ENCODE peak calls at places on chromosomes 16 and 17, in six cellular contexts. A, L, Y, B, J and X are unnamed samples.

GRCh38 chr17:62727916-62728672 is 80.0 kb downstream of the MARCHF10 start:
- DNase-seq in A (no peak), J (no peak), Y (no peak), L (no peak), B (no peak), X (no peak)

GRCh38 chr16:14071576-14072271 is 605 bp downstream of the MRTFB start:
- DNase-seq in J (peak; percentile 13), Y (no peak), B (no peak), A (peak; percentile 38), L (no peak), X (no peak)

GRCh38 chr16:89711601-89712475 is 8.9 kb downstream of the VPS9D1 start:
- DNase-seq in J (peak; percentile 30), L (peak; percentile 71), A (peak; percentile 40), Y (no peak), B (no peak), X (no peak)

GRCh38 chr16:4316732-4317461 is 1.0 kb downstream of the GLIS2 start:
- DNase-seq in L (no peak), B (no peak), J (no peak), A (peak; percentile 88), Y (no peak), X (no peak)

GRCh38 chr16:69037373-69038160 is 67.9 kb upstream of the HAS3 start:
- DNase-seq in L (no peak), J (no peak), Y (no peak), A (no peak), B (no peak), X (no peak)

GRCh38 chr17:64441772-64442549 is 7.0 kb upstream of the MILR1 start:
- DNase-seq in B (peak; percentile 50), J (peak; percentile 40), Y (no peak), A (peak; percentile 65), L (no peak), X (no peak)

GRCh38 chr16:81384006-81384405 is 60.6 kb upstream of the CMIP start:
- DNase-seq in A (no peak), B (no peak), J (peak; percentile 53), L (no peak), Y (no peak), X (no peak)

GRCh38 chr16:75433732-75434413 is 570 bp upstream of the CFDP1 start:
- DNase-seq in L (peak; percentile 72), J (peak; percentile 95), Y (peak; percentile 92), A (peak; percentile 77), B (peak; percentile 88), X (peak; percentile 70)

GRCh38 chr17:64148699-64149098 is 18.8 kb upstream of the ERN1 start:
- DNase-seq in B (no peak), L (no peak), J (no peak), Y (no peak), A (peak; percentile 41), X (no peak)

DNA sequence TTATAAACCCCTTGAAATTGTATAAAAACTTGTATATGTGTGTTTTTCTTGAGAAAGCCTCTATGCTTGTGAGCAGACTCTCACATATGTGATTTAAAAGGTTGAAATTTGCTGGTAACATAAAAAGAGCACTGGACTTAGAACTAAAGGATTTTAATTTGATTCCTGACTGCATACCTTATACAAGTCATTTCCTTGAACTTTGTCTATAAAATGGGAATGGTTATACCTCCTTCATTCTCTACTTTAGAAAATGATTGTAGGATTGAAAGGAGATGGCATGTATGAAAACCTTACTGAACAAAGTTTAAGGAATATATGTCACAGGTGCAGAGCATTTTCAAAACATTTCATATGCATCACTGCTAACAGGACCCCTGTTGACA is 10.4 kb upstream of the ARL2BP start:
- DNase-seq in J (no peak), L (no peak), A (no peak), B (no peak), Y (no peak), X (no peak)
- TF ChIP-seq CTCF in J (no peak), L (no peak), A (no peak), B (no peak), Y (no peak), X (no peak)

GRCh38 chr17:80256034-80256350 is 4.7 kb upstream of the RNF213 start:
- DNase-seq in J (no peak), L (no peak), Y (no peak), A (no peak), B (no peak), X (no peak)
- H3K27me3 ChIP-seq in J (no peaks in the 10 kb centered on the region), L (no peaks in the 10 kb centered on the region), Y (no peaks in the 10 kb centered on the region), A (no peaks in the 10 kb centered on the region), B (no peaks in the 10 kb centered on the region), X (no peaks in the 10 kb centered on the region)

DNA sequence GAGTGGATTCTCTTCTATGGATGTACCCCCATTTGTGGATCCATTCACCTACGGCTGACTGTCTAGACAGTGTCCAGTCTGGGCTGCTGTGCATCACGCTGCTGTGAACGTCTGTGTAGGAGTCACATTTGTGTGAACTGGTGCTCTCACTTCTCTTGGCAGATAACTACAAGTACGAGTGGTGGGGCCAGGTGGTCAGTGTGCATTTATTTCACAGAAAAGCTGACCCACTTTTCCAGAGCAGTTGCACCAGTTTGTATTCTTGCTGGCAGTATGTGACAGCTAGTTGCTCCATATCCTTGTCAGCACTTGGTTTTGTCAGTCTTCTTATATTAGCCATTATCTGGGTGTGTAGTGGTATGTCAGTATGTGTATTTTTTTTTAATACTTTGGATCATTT is 28.4 kb downstream of the FOXK2 start:
- DNase-seq in L (no peak), A (no peak), B (no peak), Y (no peak), J (no peak), X (no peak)
- TF ChIP-seq CTCF in L (no peak), A (no peak), B (no peak), Y (no peak), J (no peak), X (no peak)

DNA sequence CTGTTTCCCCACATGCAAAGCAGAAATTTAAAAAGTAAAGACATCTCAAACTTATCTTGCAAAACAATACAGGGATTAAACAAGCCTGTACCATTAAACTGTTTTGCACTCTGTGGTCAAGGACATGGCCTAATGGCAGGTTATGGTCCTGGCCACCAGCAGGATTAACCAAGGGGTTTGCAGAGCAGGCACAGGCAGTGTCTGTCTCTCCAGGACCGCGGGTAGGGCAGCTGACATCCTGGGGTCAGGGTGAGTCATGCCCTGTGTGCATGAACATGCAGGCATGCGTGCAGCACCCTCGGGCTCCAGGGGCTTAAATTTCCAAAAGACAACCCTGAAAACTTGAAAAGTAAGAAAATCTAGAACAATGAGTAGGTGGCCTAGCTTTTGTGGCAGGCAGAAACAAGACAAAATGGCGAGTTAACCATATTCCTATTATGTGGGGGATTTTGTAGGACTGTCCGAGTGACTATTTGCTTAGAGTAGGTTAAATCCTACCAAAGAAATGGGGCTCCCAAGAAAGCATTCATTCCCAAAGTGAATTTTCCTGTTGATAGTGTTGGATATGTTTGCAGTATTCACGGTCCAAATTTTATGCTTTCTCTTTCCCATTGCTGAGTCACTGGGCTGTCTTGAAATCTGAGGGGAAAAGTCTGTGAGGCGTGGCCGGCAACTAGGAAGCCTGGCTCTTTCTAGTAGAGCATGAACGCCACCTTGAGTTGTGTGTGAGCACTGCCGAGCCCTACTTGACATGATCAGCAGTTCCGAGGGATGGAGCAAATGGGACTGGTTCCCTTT is 158.4 kb upstream of the FAM20A start:
- DNase-seq in L (peak; percentile 89), B (peak; percentile 91), J (peak; percentile 86), Y (peak; percentile 86), A (peak; percentile 92), X (peak; percentile 56)
- H3K27me3 ChIP-seq in L (no peaks in the 10 kb centered on the region), B (no peaks in the 10 kb centered on the region), J (no peaks in the 10 kb centered on the region), Y (no peaks in the 10 kb centered on the region), A (no peaks in the 10 kb centered on the region), X (no peaks in the 10 kb centered on the region)

GRCh38 chr16:17431904-17432625 is 38.7 kb downstream of the XYLT1 start:
- DNase-seq in B (no peak), L (peak; percentile 9), J (no peak), Y (no peak), A (no peak), X (no peak)
- TF ChIP-seq CTCF in B (no peak), L (no peak), J (peak; percentile 10), Y (peak; percentile 33), A (no peak), X (peak; percentile 30)

GRCh38 chr16:166375-167116 is 768 bp downstream of the HBM start:
- DNase-seq in B (no peak), A (no peak), J (no peak), Y (no peak), L (no peak), X (no peak)
- H3K27me3 ChIP-seq in B (peaks cover 43% of the 10 kb centered on the region), A (peaks cover 2% of the 10 kb centered on the region), J (peaks cover 37% of the 10 kb centered on the region), Y (peaks cover 47% of the 10 kb centered on the region), L (peaks cover 85% of the 10 kb centered on the region), X (peaks cover 37% of the 10 kb centered on the region)

DNA sequence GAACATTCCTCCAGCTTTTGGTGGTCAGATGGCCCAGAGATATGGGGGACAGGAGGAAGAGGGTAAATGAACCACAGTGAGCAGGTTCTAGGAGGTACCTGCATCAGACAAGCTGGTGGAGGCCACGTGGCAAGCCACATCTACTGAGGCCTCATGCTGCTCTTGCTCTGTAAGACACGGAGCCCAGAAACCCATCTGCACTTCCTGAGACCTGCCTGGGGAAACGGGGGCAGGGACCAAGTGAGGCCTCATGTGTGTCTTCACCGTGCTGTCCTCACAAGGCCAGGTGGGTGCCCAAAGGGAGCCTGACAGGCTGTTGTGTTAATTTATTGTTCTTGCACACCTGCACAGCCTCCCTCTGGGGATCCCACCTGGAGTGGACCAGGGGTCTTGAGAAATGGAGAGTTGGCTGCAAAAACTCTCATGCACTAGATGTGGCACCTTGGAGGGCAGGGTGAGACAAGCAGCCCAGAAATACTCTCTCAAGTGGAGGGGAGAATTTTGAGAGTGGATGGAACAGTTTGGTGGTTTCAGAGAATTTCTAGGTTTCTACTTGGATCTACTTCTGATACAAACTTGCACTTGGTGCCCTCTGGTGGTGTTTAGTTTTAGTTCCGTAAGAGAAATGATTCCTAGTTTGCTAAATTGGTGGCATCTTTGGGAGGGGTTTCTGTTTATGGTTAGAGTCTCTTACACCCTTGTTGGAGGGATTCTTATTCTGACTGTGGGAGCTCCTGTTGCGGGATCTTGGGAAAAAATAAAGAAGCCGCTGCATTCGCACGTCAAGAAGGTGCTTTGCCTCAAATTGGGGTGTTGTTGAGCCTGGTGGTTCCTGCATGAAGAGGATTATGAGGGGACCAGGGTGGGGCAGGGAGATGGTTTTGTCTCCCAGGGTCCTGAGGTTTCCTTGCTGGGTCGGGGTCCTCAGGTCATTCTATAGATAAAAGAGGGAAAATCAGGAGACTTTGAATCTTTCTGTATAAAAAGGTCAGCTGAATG is 47.5 kb downstream of the SLC6A2 start:
- DNase-seq in J (peak; percentile 44), A (no peak), B (no peak), L (peak; percentile 70), Y (peak; percentile 41), X (no peak)
- TF ChIP-seq CTCF in J (peak; percentile 56), A (peak; percentile 46), B (peak; percentile 59), L (peak; percentile 60), Y (peak; percentile 61), X (peak; percentile 55)

DNA sequence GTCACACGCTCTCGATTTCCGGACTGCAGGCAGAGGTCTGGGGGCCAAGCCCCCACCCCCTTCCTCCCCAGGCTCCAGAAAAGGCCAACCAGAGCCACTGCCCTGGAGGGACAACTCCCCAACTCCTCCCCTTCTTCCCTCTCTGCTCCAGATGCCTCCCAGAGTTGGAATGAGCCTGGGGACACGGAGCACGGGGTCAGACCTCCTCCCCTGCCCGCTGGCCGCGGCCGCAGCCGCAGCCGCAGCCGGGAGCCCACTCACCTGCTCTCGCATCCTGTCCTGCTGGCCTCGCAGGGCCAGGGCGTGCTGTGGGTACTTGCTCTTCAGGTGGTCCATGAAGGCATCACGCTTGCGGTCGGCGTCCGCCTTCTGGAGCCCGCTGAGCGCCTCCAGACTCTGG is 27.5 kb downstream of the SRCIN1 start:
- DNase-seq in L (no peak), Y (no peak), B (no peak), A (no peak), J (no peak), X (no peak)
- H3K27me3 ChIP-seq in L (peaks cover 65% of the 10 kb centered on the region), Y (peaks cover 72% of the 10 kb centered on the region), B (no peaks in the 10 kb centered on the region), A (peaks cover 1% of the 10 kb centered on the region), J (peaks cover 58% of the 10 kb centered on the region), X (peaks cover 63% of the 10 kb centered on the region)